ENCODE peak calls at places on chromosomes 13 and 19, in ten cellular contexts. J is uterus; K is fibroblast of lung; V is aorta; L is psoas muscle; A is tibial nerve; H is adipocyte; S is tibial artery; W is mesendoderm; N is CD4-positive, alpha-beta memory T cell. O is an unnamed sample. For H3K4me1 and H3K27me3, the result is how much of the 10 kb centered on the place peaks cover.

GRCh38 chr19:6279620-6279930 is 200 bp downstream of the MLLT1 start:
- DNase-seq in J (no peak), K (no peak), V (no peak), L (no peak), A (no peak), H (no peak), S (no peak), W (no peak), N (no peak), O (no peak)

GRCh38 chr13:50124536-50125305 is 109.5 kb downstream of the KCNRG start:
- DNase-seq in J (peak), K (peak), V (no peak), L (peak), A (peak), H (peak), S (peak), W (peak), N (peak), O (peak)

GRCh38 chr13:50141660-50142010 is 126.4 kb downstream of the KCNRG start:
- DNase-seq in J (no peak), K (no peak), V (no peak), L (no peak), A (no peak), H (no peak), S (no peak), W (no peak), N (no peak), O (no peak)

GRCh38 chr13:93289842-93290241 is 63.2 kb downstream of the GPC6 start:
- DNase-seq in J (no peak), K (no peak), V (no peak), L (no peak), A (no peak), H (no peak), S (no peak), W (no peak), N (no peak), O (no peak)

GRCh38 chr13:52786747-52787146 is 47.1 kb upstream of the CNMD start:
- DNase-seq in J (no peak), K (no peak), V (no peak), L (no peak), A (no peak), H (no peak), S (no peak), W (no peak), N (no peak), O (no peak)

GRCh38 chr13:42363941-42364612 is 92.1 kb downstream of the AKAP11 start:
- DNase-seq in J (no peak), K (peak), V (no peak), L (no peak), A (no peak), H (no peak), S (no peak), W (peak), N (no peak), O (no peak)

GRCh38 chr19:54317108-54317964 is 4.4 kb upstream of the LILRA5 start:
- DNase-seq in J (no peak), K (no peak), V (no peak), L (no peak), A (no peak), H (no peak), S (peak), W (no peak), N (no peak), O (no peak)

GRCh38 chr13:51258612-51259358 is 36.6 kb downstream of the FAM124A start:
- DNase-seq in J (no peak), K (no peak), V (no peak), L (no peak), A (no peak), H (no peak), S (no peak), W (peak), N (no peak), O (no peak)

GRCh38 chr13:24115671-24116070 is 44.8 kb upstream of the SPATA13 start:
- DNase-seq in J (no peak), K (no peak), V (no peak), L (no peak), A (no peak), H (no peak), S (no peak), W (no peak), N (no peak), O (no peak)

GRCh38 chr13:38697628-38698333 is 10.9 kb downstream of the FREM2 start:
- DNase-seq in J (no peak), K (no peak), V (no peak), L (no peak), A (no peak), H (no peak), S (no peak), W (peak), N (no peak), O (no peak)

GRCh38 chr13:77521595-77522367 is 13.7 kb upstream of the SCEL start:
- DNase-seq in J (no peak), K (no peak), V (no peak), L (no peak), A (no peak), H (peak), S (no peak), W (peak), N (no peak), O (peak)

GRCh38 chr13:43102304-43102703 is 78.9 kb downstream of the DNAJC15 start:
- DNase-seq in J (no peak), K (no peak), V (no peak), L (no peak), A (no peak), H (no peak), S (no peak), W (no peak), N (no peak), O (no peak)

GRCh38 chr13:111092685-111093084 is 22.4 kb upstream of the ARHGEF7 start:
- DNase-seq in J (no peak), K (no peak), V (no peak), L (no peak), A (no peak), H (no peak), S (no peak), W (no peak), N (no peak), O (no peak)

GRCh38 chr13:99896712-99897440 is 74.7 kb downstream of the ZIC5 start:
- DNase-seq in J (no peak), K (no peak), V (no peak), L (no peak), A (no peak), H (no peak), S (no peak), W (no peak), N (no peak), O (no peak)

GRCh38 chr13:85492283-85492682 is 306.9 kb downstream of the SLITRK6 start:
- DNase-seq in J (no peak), K (peak), V (no peak), L (no peak), A (no peak), H (no peak), S (no peak), W (no peak), N (no peak), O (no peak)

GRCh38 chr13:48571121-48571901 is 38.4 kb upstream of the RCBTB2 start:
- DNase-seq in J (no peak), K (peak), V (no peak), L (no peak), A (no peak), H (peak), S (no peak), W (no peak), N (no peak), O (no peak)

GRCh38 chr13:111508902-111509509 is 188.6 kb downstream of the TEX29 start:
- DNase-seq in J (no peak), K (no peak), V (no peak), L (no peak), A (no peak), H (no peak), S (no peak), W (no peak), N (no peak), O (no peak)

GRCh38 chr19:32241957-32242710 is 103.3 kb upstream of the ZNF507 start:
- DNase-seq in J (no peak), K (no peak), V (no peak), L (no peak), A (no peak), H (no peak), S (no peak), W (no peak), N (no peak), O (no peak)

GRCh38 chr19:5958074-5958850 is 19.7 kb downstream of the RANBP3 start:
- DNase-seq in J (no peak), K (no peak), V (no peak), L (no peak), A (no peak), H (no peak), S (no peak), W (peak), N (no peak), O (no peak)

GRCh38 chr19:45478454-45479238 is 10.8 kb downstream of the FOSB start:
- DNase-seq in J (peak), K (peak), V (peak), L (peak), A (peak), H (peak), S (peak), W (peak), N (peak), O (peak)

GRCh38 chr13:114116734-114117133 is 15.7 kb downstream of the RASA3 start:
- DNase-seq in J (no peak), K (no peak), V (no peak), L (no peak), A (no peak), H (no peak), S (peak), W (no peak), N (no peak), O (no peak)
- H3K4me1 ChIP-seq in J (under half), K (half or more), V (under half), L (under half), A (under half), H (under half), S (under half), W (under half), N (half or more), O (under half)

DNA sequence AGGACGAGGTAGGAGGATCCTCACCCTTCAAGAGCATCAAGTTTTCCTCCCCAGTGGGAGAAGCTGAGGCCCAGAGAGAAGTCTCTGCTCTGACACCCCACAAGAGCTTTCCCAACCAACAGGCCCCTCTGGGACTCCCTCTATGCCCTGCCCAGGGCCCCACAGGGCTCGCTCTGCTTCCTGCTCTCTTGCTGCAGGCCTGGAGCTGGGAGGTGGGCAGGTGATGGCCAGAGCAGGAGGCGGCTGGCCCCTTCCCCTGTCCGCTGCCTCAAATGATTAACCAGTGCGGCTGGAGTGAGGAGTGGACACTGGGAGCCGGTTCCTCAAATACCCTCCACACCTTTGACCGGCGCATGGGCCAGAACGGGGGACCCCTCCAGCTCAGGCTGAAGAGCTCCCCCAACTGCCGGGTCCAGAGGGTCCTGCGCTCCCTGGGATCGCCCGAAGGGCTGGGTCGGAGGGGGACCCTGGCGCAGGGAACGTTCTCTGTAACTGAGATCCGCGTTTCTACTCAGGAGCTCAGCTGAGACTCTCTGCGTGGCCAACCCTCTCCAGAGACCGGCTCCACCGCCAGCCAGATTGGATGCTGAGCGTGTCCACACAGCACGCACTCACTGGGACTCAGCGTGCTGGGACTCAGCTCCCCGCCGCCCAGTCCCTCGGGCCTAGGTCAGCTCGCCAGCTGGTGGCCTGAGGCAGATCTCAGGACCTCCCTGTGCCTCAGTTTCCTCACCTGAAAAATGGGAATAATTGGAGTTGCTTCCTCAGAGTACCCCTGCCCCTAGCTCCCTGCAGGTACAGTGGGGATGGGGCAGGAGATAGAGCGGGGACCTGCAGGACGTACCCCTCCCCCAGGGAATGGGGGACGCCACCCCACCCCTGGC is 6.7 kb upstream of the ONECUT3 start:
- DNase-seq in J (no peak), K (no peak), V (peak), L (no peak), A (no peak), H (no peak), S (no peak), W (peak), N (no peak), O (peak)
- H3K27me3 ChIP-seq in J (under half), K (under half), V (under half), L (half or more), A (half or more), H (half or more), S (half or more), W (half or more), N (half or more), O (under half)

GRCh38 chr19:16572332-16573211 is at the start of gene SLC35E1:
- DNase-seq in J (peak), K (peak), V (peak), L (peak), A (peak), H (peak), S (peak), W (peak), N (peak), O (peak)

GRCh38 chr19:16571283-16571682 is 932 bp downstream of the SLC35E1 start:
- DNase-seq in J (no peak), K (no peak), V (no peak), L (no peak), A (no peak), H (peak), S (no peak), W (no peak), N (no peak), O (no peak)

GRCh38 chr19:16566702-16567101 is 5.5 kb downstream of the SLC35E1 start:
- DNase-seq in J (no peak), K (no peak), V (no peak), L (no peak), A (no peak), H (no peak), S (no peak), W (no peak), N (no peak), O (no peak)

GRCh38 chr19:16571689-16572331 is 405 bp downstream of the SLC35E1 start:
- DNase-seq in J (no peak), K (peak), V (no peak), L (no peak), A (no peak), H (peak), S (no peak), W (peak), N (no peak), O (no peak)

DNA sequence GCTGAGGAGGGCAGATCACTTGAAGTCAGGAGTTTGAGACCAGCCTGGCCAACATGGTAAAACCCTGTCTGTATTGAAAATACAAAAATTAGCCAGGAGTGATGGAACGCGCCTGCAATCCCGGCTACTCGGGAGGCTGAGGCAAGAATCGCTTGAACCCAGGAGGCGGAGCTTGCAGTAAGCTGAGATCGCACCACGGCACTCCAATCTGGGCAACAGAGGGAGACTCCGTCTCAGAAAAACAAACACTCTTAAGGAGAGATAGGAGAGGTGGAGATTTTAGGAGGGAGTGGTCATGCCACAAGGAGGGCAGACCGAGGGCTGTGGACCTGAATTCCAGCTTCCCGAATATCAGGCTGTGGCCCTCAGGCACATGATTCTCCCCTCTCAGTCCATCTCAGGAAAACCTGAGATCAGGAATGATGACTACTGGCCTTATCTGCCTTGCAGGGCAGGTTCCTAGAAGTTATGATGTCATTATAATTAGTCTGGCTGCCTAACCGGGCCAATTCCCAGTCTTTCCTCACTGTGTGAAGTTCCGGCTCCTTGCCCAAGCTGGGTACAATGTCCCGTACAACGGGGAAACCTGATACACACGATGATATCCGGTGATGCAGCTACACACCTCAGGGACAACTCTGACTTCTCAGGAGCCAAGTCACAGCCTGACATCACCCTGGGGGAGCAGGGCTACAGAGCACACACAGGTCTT is 2.5 kb downstream of the SLC35E1 start:
- DNase-seq in J (no peak), K (no peak), V (no peak), L (no peak), A (no peak), H (no peak), S (no peak), W (peak), N (no peak), O (no peak)
- H3K4me1 ChIP-seq in J (under half), K (under half), V (under half), L (under half), A (under half), H (under half), S (under half), W (under half), N (half or more), O (under half)

DNA sequence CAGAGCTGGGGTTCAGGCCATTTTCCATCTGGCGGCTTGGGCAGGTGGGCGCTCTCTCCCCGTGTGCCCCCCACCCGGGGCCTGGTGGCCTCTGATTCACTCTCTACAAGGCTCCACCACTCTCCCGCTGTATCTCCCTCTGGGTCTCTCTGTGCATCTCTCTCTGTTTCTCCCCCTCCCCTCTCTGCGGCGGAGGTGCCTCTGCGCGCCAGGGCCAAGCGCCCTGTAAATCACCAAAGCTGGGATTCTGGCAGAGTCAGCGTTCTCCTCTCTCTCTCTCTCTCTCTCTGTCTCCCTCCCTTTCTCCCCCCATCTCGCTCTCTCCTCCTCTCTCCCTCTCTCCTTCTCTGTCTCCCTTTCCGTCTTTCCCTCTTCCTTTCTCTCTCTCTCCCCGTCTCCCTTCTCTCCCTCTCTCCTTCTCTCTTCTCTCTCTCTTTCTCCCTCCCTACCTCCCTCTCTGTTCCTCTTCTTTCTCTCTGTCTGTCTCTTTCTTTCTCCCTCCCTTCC is 3.9 kb downstream of the NFIC start:
- DNase-seq in J (peak), K (peak), V (no peak), L (no peak), A (no peak), H (no peak), S (no peak), W (no peak), N (no peak), O (no peak)
- H3K27me3 ChIP-seq in J (under half), K (under half), V (under half), L (under half), A (under half), H (under half), S (under half), W (half or more), N (under half), O (under half)

GRCh38 chr13:113479179-113479578 is 11.3 kb downstream of the DCUN1D2 start:
- DNase-seq in J (no peak), K (no peak), V (no peak), L (no peak), A (no peak), H (no peak), S (no peak), W (no peak), N (no peak), O (no peak)

GRCh38 chr13:113476811-113477210 is 13.7 kb downstream of the DCUN1D2 start:
- DNase-seq in J (no peak), K (no peak), V (no peak), L (no peak), A (no peak), H (no peak), S (no peak), W (no peak), N (no peak), O (no peak)

GRCh38 chr13:113474179-113474578 is 16.3 kb downstream of the DCUN1D2 start:
- DNase-seq in J (no peak), K (peak), V (no peak), L (no peak), A (no peak), H (peak), S (no peak), W (peak), N (no peak), O (no peak)

GRCh38 chr13:113475280-113475679 is 15.2 kb downstream of the DCUN1D2 start:
- DNase-seq in J (no peak), K (no peak), V (no peak), L (no peak), A (no peak), H (no peak), S (no peak), W (no peak), N (no peak), O (no peak)

DNA sequence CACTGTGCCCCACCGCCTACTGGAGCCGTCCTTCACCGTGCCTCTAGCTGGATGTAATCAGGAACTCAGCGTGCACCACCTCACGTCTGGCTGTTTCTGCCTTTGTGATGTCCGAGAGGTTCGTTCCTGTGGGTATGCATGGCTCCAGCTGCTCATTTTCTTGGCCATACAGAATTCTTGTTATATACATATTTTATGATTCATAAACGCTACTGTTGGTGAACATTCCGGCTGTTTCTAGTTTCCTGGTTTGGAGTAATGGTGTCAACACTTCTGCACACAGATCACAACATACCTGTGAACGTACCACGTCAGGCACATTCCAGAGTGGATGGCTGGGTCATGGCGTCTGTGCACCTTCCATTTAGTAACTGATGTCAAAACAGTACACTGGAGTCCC is 14.6 kb downstream of the DCUN1D2 start:
- DNase-seq in J (no peak), K (no peak), V (no peak), L (no peak), A (no peak), H (no peak), S (no peak), W (no peak), N (no peak), O (no peak)
- H3K4me1 ChIP-seq in J (under half), K (under half), V (under half), L (under half), A (under half), H (under half), S (under half), W (under half), N (under half), O (under half)